ENCODE peak calls at places on chromosomes 7 and 10, in seven cellular contexts. N is IMR-90, C is LNCaP clone FGC, V is dorsolateral prefrontal cortex, E is HCT116, Y is fibroblast of the aortic adventitia, J is fibroblast of lung. I is an unnamed sample.

GRCh38 chr7:156504687-156505545 is 135.7 kb upstream of the RNF32 start:
- DNase-seq in E (no peak), J (no peak), N (no peak), Y (no peak), V (no peak), C (no peak), I (no peak)

GRCh38 chr10:131993298-131993674 is 11.6 kb upstream of the BNIP3 start:
- DNase-seq in N (no peak), Y (no peak), J (no peak), E (no peak), C (no peak), V (no peak), I (no peak)

GRCh38 chr7:89308535-89308934 is 513.0 kb upstream of the TEX47 start:
- DNase-seq in E (no peak), J (no peak), V (no peak), Y (no peak), N (no peak), C (peak; percentile 67), I (no peak)

GRCh38 chr10:124590216-124591122 is 128.8 kb downstream of the LHPP start:
- DNase-seq in V (no peak), N (no peak), Y (no peak), J (no peak), E (no peak), C (no peak), I (no peak)

GRCh38 chr10:17756557-17757208 is 4.7 kb downstream of the TMEM236 start:
- DNase-seq in J (no peak), C (no peak), V (no peak), E (no peak), N (peak; percentile 22), Y (peak; percentile 29), I (peak; percentile 54)

GRCh38 chr10:106771132-106771531 is 393.4 kb downstream of the SORCS1 start:
- DNase-seq in E (no peak), J (no peak), Y (no peak), C (peak; percentile 1), V (no peak), N (no peak), I (no peak)

GRCh38 chr10:114874827-114875541 is 53.4 kb downstream of the FHIP2A start:
- DNase-seq in Y (peak; percentile 60), J (peak; percentile 67), V (peak; percentile 23), C (no peak), E (no peak), N (peak; percentile 38), I (peak; percentile 84)

GRCh38 chr10:69360485-69361302 is 56.0 kb downstream of the TACR2 start:
- DNase-seq in V (peak; percentile 30), E (no peak), J (peak; percentile 94), N (peak; percentile 93), Y (peak; percentile 93), C (peak; percentile 92), I (peak; percentile 93)

GRCh38 chr7:100107890-100108289 is 6.4 kb downstream of the AP4M1 start:
- DNase-seq in C (no peak), E (no peak), N (no peak), V (no peak), J (no peak), Y (no peak), I (no peak)

GRCh38 chr10:71708301-71708703 is 11.3 kb downstream of the C10orf105 start:
- DNase-seq in J (peak; percentile 19), N (no peak), E (no peak), Y (peak; percentile 40), C (no peak), V (peak; percentile 41), I (peak; percentile 49)

GRCh38 chr10:58631715-58632114 is 119.0 kb downstream of the BICC1 start:
- DNase-seq in Y (peak; percentile 32), E (no peak), V (no peak), C (no peak), N (no peak), J (no peak), I (peak; percentile 63)

GRCh38 chr7:40015790-40016296 is 65.8 kb downstream of the CDK13 start:
- DNase-seq in N (peak; percentile 35), V (no peak), J (peak; percentile 59), Y (peak; percentile 77), E (no peak), C (peak; percentile 63), I (peak; percentile 59)

GRCh38 chr10:63573068-63573697 is 52.0 kb downstream of the REEP3 start:
- DNase-seq in J (peak; percentile 76), V (no peak), C (peak; percentile 72), E (no peak), Y (peak; percentile 72), N (peak; percentile 87), I (peak; percentile 75)

GRCh38 chr10:21518629-21519321 is 6.7 kb downstream of the SKIDA1 start:
- DNase-seq in V (no peak), Y (peak; percentile 64), C (no peak), E (no peak), N (peak; percentile 56), J (peak; percentile 76), I (peak; percentile 49)

GRCh38 chr7:54888067-54888735 is 129.2 kb upstream of the SEC61G start:
- DNase-seq in J (peak; percentile 13), N (no peak), Y (no peak), E (no peak), V (peak; percentile 21), C (no peak), I (no peak)

GRCh38 chr7:120864146-120864920 is 6.4 kb upstream of the TSPAN12 start:
- DNase-seq in E (no peak), J (peak; percentile 9), N (no peak), V (no peak), Y (no peak), C (no peak), I (no peak)

GRCh38 chr10:106436123-106436740 is 728.3 kb downstream of the SORCS1 start:
- DNase-seq in Y (no peak), E (no peak), C (no peak), J (peak; percentile 58), N (peak; percentile 26), V (peak; percentile 4), I (peak; percentile 12)

GRCh38 chr10:79013406-79013805 is 55.4 kb upstream of the ZMIZ1 start:
- DNase-seq in Y (no peak), V (no peak), E (no peak), J (no peak), C (no peak), N (no peak), I (no peak)

GRCh38 chr10:95388539-95388938 is 97.7 kb upstream of the PDLIM1 start:
- DNase-seq in V (no peak), J (peak; percentile 25), C (peak; percentile 94), N (no peak), Y (no peak), E (no peak), I (no peak)

GRCh38 chr10:70954777-70955176 is 66.4 kb upstream of the PCBD1 start:
- DNase-seq in J (no peak), C (no peak), Y (no peak), V (no peak), N (no peak), E (no peak), I (no peak)

GRCh38 chr7:95686109-95686508 is 86.2 kb upstream of the DYNC1I1 start:
- DNase-seq in E (peak; percentile 54), Y (peak; percentile 67), J (peak; percentile 38), C (peak; percentile 52), V (peak; percentile 50), N (peak; percentile 39), I (peak; percentile 86)

GRCh38 chr7:36317276-36317675 is 72.4 kb upstream of the ANLN start:
- DNase-seq in N (no peak), C (no peak), Y (no peak), V (no peak), J (no peak), E (no peak), I (no peak)

GRCh38 chr7:128899392-128899791 is 11.1 kb downstream of the KCP start:
- DNase-seq in V (no peak), N (no peak), J (no peak), C (no peak), Y (no peak), E (no peak), I (no peak)

DNA sequence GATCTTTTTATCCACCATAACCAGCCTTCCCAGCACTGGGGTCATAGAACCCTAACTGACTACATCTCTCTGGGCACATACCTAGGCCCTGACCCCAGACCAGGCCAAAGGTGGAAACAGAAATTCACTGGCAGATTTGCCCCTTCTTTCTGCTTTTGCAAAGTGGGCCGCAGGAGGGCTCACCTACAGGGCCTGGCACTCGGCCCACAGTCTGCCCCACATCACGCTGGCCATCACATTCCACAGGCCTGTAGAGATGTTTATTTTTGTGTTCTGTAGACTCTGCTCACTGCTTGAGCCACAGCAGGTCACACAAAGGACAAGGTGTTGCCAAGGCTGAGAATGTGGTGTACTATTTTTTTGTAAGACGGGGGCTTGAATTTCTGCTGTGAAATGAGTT is 58.7 kb downstream of the SLC16A12 start:
- DNase-seq in C (no peak), V (no peak), J (peak; percentile 92), Y (peak; percentile 27), N (peak; percentile 12), E (no peak), I (peak; percentile 97)
- TF ChIP-seq CTCF in C (no peak), V (no peak), J (no peak), Y (no peak), N (no peak), E (no peak), I (peak; percentile 6)

DNA sequence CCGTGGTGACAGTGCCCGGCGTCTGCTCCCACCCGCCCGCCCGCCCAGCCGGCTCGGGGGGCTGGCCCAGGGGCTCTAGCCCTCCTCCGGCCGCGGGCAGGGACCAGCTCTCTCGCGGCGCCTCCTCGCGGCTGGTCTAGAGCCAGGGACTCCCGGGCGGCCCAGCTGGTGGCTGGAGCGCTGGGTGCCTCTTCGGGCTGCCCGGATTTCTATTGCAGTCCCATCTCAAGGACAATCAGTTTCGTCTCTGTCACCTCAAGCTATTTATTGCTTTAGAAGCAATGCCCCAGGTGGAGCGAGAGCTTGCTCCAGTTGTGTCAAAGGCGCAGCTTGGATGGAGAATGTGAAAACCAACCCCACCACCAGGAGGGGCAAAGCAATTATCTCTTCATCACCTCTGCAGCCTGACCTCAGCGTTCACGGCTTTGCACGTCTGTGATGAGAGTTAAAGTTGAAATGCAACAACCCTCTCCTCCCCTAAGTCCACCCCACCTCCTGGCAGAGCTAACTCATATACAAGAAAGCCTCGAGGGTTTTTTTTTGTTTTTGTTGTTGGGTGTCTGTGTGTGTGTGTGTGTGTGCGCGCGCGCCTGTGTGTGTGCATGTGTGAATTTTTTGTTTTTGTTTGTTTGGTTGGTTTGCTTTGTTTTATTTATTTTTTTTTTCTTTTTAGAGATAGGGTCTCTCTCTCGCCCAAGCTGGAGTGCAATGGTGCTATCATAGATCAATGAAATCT is at the start of gene ITGA8:
- DNase-seq in C (peak; percentile 25), E (no peak), V (no peak), Y (peak; percentile 30), J (no peak), N (no peak), I (peak; percentile 47)
- H3K4me3 ChIP-seq in C (peak within 1 kb of the TSS; percentile 25), E (no peak within 1 kb of the TSS), V (peak within 1 kb of the TSS; percentile 49), Y (peak within 1 kb of the TSS; percentile 51), J (peak within 1 kb of the TSS; percentile 29), N (peak within 1 kb of the TSS; percentile 24), I (peak within 1 kb of the TSS; percentile 45)

GRCh38 chr10:83991986-83992753 is 147.1 kb upstream of the GHITM start:
- DNase-seq in J (peak; percentile 2), N (no peak), E (peak; percentile 35), Y (no peak), C (no peak), V (no peak), I (peak; percentile 9)
- TF ChIP-seq CTCF in J (no peak), N (peak; percentile 27), E (peak; percentile 69), Y (no peak), C (peak; percentile 56), V (peak; percentile 22), I (peak; percentile 21)

DNA sequence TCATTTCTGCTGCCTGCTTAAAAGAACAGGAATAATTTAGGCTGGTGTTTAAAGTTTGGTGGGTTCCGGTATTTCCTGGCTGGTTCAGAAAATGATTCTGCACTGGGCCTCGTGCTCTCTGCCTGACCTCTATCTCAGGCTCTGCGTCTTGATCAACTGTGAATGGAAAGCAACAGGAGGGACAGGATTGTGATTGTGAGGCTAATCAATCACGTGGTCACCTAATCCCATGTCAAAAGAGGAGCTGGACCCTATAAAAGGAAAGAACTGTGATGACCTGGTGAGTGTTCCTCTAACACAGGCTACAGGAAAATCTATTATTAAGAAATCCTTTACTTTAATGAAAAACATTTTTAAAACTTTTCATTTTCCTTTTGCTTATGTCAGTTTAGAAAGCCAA is at the start of gene DHX32:
- DNase-seq in V (no peak), Y (no peak), E (no peak), N (no peak), J (no peak), C (no peak), I (no peak)
- H3K4me3 ChIP-seq in V (no peak within 1 kb of the TSS), Y (no peak within 1 kb of the TSS), E (no peak within 1 kb of the TSS), N (no peak within 1 kb of the TSS), J (no peak within 1 kb of the TSS), C (no peak within 1 kb of the TSS), I (no peak within 1 kb of the TSS)

I was measured in choroid plexus epithelial cell.